ENCODE peak calls at places on chromosome 16, in ten cellular contexts. B is Peyer's patch, C is lower leg skin, G is sigmoid colon, D is breast epithelium, E is right lobe of liver, T is thyroid gland, Z is body of pancreas, K is prostate gland, O is IMR-90. I is an unnamed sample.
A peak's percentile ranks its signal among the peaks of the same experiment; 100 is the strongest.

GRCh38 chr16:68343137-68343536 is 32.3 kb downstream of the PRMT7 start:
- DNase-seq in B (no peak), C (no peak), G (no peak), D (no peak), E (no peak), T (no peak), Z (no peak), K (no peak), O (no peak), I (no peak)

GRCh38 chr16:89798126-89798525 is 18.3 kb downstream of the FANCA start:
- DNase-seq in B (no peak), C (no peak), G (no peak), D (no peak), E (no peak), T (no peak), Z (no peak), K (no peak), O (no peak), I (no peak)

GRCh38 chr16:20415541-20415940 is 6.2 kb downstream of the ACSM5 start:
- DNase-seq in B (no peak), C (no peak), G (no peak), D (no peak), E (no peak), T (no peak), Z (no peak), K (no peak), O (no peak), I (no peak)

GRCh38 chr16:35636831-35637230 is 2177.4 kb downstream of the TP53TG3F start:
- DNase-seq in B (no peak), C (no peak), G (no peak), D (no peak), E (no peak), T (no peak), Z (no peak), K (no peak), O (no peak), I (no peak)

GRCh38 chr16:57132470-57132869 is 40.1 kb downstream of the CPNE2 start:
- DNase-seq in B (peak; percentile 80), C (no peak), G (no peak), D (no peak), E (no peak), T (no peak), Z (peak; percentile 26), K (no peak), O (no peak), I (no peak)

GRCh38 chr16:10923650-10924214 is 18.5 kb downstream of the DEXI start:
- DNase-seq in B (peak; percentile 78), C (no peak), G (peak; percentile 91), D (no peak), E (peak; percentile 91), T (peak; percentile 84), Z (peak; percentile 87), K (no peak), O (no peak), I (peak; percentile 88)

GRCh38 chr16:28989363-28989762 is 4.5 kb downstream of the LAT start:
- DNase-seq in B (no peak), C (no peak), G (no peak), D (no peak), E (no peak), T (no peak), Z (no peak), K (no peak), O (no peak), I (no peak)

GRCh38 chr16:80666378-80667257 is 125.8 kb downstream of the DYNLRB2 start:
- DNase-seq in B (no peak), C (no peak), G (no peak), D (no peak), E (no peak), T (no peak), Z (no peak), K (no peak), O (no peak), I (no peak)

GRCh38 chr16:47013172-47013571 is 39.7 kb upstream of the DNAJA2 start:
- DNase-seq in B (no peak), C (no peak), G (no peak), D (no peak), E (no peak), T (no peak), Z (no peak), K (no peak), O (no peak), I (no peak)

GRCh38 chr16:1026057-1026783 is 44.6 kb downstream of the SOX8 start:
- DNase-seq in B (no peak), C (no peak), G (no peak), D (no peak), E (no peak), T (no peak), Z (no peak), K (no peak), O (no peak), I (no peak)

GRCh38 chr16:31472559-31473203 is 729 bp downstream of the TGFB1I1 start:
- DNase-seq in B (peak; percentile 86), C (peak; percentile 87), G (peak; percentile 99), D (peak; percentile 87), E (peak; percentile 85), T (peak; percentile 82), Z (peak; percentile 84), K (no peak), O (peak; percentile 88), I (peak; percentile 94)

GRCh38 chr16:66020642-66021041 is 345.8 kb upstream of the CDH5 start:
- DNase-seq in B (no peak), C (peak; percentile 55), G (no peak), D (no peak), E (no peak), T (no peak), Z (no peak), K (no peak), O (peak; percentile 52), I (no peak)
- TF ChIP-seq POLR2A in B (no peak), C (no peak), G (no peak), D (no peak), E (no peak), T (no peak), Z (no peak), K (no peak), O (no peak), I (no peak)

DNA sequence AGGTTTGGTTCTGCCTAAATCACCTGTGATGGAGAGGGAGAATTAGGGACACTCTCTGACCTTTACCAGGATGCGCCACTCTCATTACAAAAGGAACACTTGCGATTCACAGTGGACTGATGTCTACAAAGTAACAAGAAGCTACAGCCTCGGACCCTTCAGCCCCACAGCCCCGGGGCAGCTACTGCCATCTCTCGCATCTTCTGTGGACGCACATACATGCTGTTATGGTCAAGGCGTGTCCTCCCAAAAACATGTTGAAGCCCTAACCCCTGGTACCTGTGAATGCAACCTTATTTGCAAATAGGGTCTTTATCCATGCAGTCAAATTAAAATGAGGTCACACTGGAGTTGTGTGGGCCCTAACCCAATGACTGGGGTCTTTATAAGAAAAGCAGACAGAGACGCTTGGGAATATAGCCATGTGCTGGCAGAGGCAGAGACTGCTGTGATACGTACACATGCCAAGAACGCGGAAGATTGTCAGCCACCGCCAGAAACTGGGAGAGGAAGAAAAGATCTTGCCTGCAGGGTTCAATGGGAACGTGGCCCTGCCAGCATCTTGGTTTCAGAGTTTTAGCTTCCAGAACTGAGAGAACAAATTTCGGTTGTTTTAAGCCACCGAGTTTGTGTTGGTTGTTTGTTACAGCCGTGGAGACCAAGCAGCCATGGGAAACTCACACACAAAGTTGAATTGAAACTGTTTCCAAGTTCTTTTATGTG is 23.0 kb downstream of the ATP2C2 start:
- DNase-seq in B (peak; percentile 15), C (no peak), G (no peak), D (peak; percentile 51), E (no peak), T (peak; percentile 35), Z (no peak), K (peak; percentile 74), O (peak; percentile 46), I (no peak)
- H3K4me3 ChIP-seq in B (no peak overlapping the region), C (no peak overlapping the region), G (no peak overlapping the region), D (no peak overlapping the region), E (no peak overlapping the region), T (no peak overlapping the region), Z (no peak overlapping the region), K (no peak overlapping the region), O (no peak overlapping the region), I (no peak overlapping the region)

GRCh38 chr16:3718628-3719027 is 1.3 kb upstream of the TRAP1 start:
- DNase-seq in B (no peak), C (no peak), G (no peak), D (no peak), E (no peak), T (no peak), Z (no peak), K (no peak), O (no peak), I (no peak)

GRCh38 chr16:3718019-3718391 is 681 bp upstream of the TRAP1 start:
- DNase-seq in B (no peak), C (no peak), G (no peak), D (no peak), E (no peak), T (no peak), Z (no peak), K (no peak), O (no peak), I (no peak)

GRCh38 chr16:3715430-3715829 is 1.9 kb downstream of the TRAP1 start:
- DNase-seq in B (no peak), C (no peak), G (no peak), D (no peak), E (no peak), T (no peak), Z (no peak), K (no peak), O (no peak), I (no peak)

GRCh38 chr16:3716831-3717234 is 491 bp downstream of the TRAP1 start:
- DNase-seq in B (no peak), C (no peak), G (no peak), D (no peak), E (no peak), T (peak; percentile 31), Z (no peak), K (no peak), O (no peak), I (no peak)

GRCh38 chr16:3717235-3718018 is at the start of gene TRAP1:
- DNase-seq in B (peak; percentile 97), C (peak; percentile 85), G (peak; percentile 93), D (peak; percentile 83), E (peak; percentile 93), T (peak; percentile 88), Z (peak; percentile 88), K (peak; percentile 83), O (peak; percentile 75), I (peak; percentile 94)
- TF ChIP-seq POLR2A in B (peak; percentile 85), C (no peak), G (peak; percentile 63), D (peak; percentile 15), E (peak; percentile 89), T (peak; percentile 53), Z (peak; percentile 79), K (peak; percentile 57), O (peak; percentile 87), I (peak; percentile 45)

DNA sequence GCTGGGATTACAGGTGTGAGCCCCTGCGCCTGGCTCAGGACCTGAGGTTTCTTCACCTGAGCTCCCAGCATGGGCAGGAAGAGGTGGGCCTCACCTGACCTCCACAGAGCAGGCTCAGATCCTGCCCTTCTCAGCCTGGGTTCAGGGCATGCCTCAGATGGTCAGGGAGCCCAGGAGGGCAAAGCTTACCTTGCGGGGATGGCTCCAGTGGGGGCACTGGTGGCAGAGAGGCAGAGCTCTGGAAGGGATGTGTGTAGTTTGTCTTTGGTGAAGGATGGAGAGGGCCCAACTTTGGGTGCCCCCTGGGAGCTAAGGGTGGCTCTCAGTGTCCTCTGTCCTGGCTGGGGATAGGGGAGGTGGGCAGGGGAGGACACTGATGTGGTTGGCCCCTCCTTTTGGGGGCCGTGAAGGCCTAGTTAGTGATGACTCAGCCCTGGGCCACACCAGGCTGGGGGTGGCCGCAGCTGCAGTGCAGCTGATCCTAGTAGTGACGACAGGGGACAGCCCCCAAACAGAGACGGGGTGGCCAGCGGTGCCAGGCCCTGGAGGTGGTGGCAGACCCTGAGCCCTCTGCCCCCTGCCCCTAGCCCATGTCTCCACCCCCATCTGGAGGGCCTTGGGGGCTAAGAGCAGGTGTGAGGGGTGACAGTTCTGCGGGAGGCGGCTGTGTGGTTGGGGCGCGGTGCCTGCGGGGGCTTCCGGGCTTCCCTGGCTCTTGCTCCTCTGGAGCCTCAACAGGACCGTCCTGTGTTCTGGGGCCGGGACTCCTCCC is 5.8 kb downstream of the NHERF2 start:
- DNase-seq in B (no peak), C (no peak), G (no peak), D (no peak), E (peak; percentile 58), T (no peak), Z (no peak), K (no peak), O (peak; percentile 49), I (peak; percentile 69)
- H3K4me3 ChIP-seq in B (no peak overlapping the region), C (no peak overlapping the region), G (no peak overlapping the region), D (peak overlapping the region; percentile 34), E (peak overlapping the region; percentile 47), T (no peak overlapping the region), Z (no peak overlapping the region), K (no peak overlapping the region), O (no peak overlapping the region), I (peak overlapping the region; percentile 91)